ENCODE peak calls at places on chromosomes 5 and 9, in six cellular contexts. E is neuronal stem cell, F is H1, G is IMR-90, Q is mesenchymal stem cell, W is trophoblast cell. H is an unnamed sample.

GRCh38 chr9:106797299-106797698 is 65.7 kb upstream of the ZNF462 start:
- DNase-seq in E (no peak), F (no peak), G (no peak), Q (peak; percentile 32), W (no peak), H (no peak)

GRCh38 chr9:108850293-108850897 is 5.4 kb downstream of the ACTL7B start:
- DNase-seq in E (no peak), F (no peak), G (peak; percentile 14), Q (no peak), W (no peak), H (no peak)

GRCh38 chr5:155260798-155261197 is 247.2 kb downstream of the KIF4B start:
- DNase-seq in E (peak; percentile 26), F (peak; percentile 51), G (no peak), Q (no peak), W (no peak), H (peak; percentile 72)

GRCh38 chr9:38061326-38061947 is 7.6 kb downstream of the SHB start:
- DNase-seq in E (no peak), F (no peak), G (no peak), Q (no peak), W (no peak), H (no peak)

GRCh38 chr9:84775056-84775648 is 105.6 kb downstream of the NTRK2 start:
- DNase-seq in E (no peak), F (no peak), G (no peak), Q (no peak), W (no peak), H (no peak)

GRCh38 chr5:142403583-142403982 is 78.8 kb upstream of the SPRY4 start:
- DNase-seq in E (no peak), F (no peak), G (no peak), Q (no peak), W (peak; percentile 97), H (no peak)

GRCh38 chr9:103999375-104000062 is 94.6 kb upstream of the SMC2 start:
- DNase-seq in E (no peak), F (no peak), G (no peak), Q (no peak), W (no peak), H (no peak)

GRCh38 chr9:79623799-79624721 is 52.3 kb downstream of the TLE4 start:
- DNase-seq in E (no peak), F (no peak), G (no peak), Q (peak; percentile 18), W (no peak), H (no peak)

GRCh38 chr9:70113403-70114022 is 69.9 kb downstream of the MAMDC2 start:
- DNase-seq in E (peak; percentile 29), F (peak; percentile 65), G (peak; percentile 72), Q (peak; percentile 71), W (peak; percentile 69), H (peak; percentile 70)

GRCh38 chr9:113705306-113705937 is 170.7 kb upstream of the ZNF618 start:
- DNase-seq in E (no peak), F (no peak), G (no peak), Q (no peak), W (no peak), H (peak; percentile 8)

GRCh38 chr5:134937547-134937946 is 30.2 kb upstream of the CATSPER3 start:
- DNase-seq in E (no peak), F (no peak), G (no peak), Q (no peak), W (no peak), H (no peak)

GRCh38 chr5:169923988-169924387 is 56.3 kb downstream of the INSYN2B start:
- DNase-seq in E (no peak), F (no peak), G (no peak), Q (no peak), W (no peak), H (no peak)

GRCh38 chr5:62937661-62938558 is 359.3 kb downstream of the LRRC70 start:
- DNase-seq in E (no peak), F (no peak), G (peak; percentile 3), Q (peak; percentile 30), W (peak; percentile 18), H (no peak)

GRCh38 chr5:120604898-120605297 is 140.8 kb downstream of the PRR16 start:
- DNase-seq in E (no peak), F (no peak), G (peak; percentile 94), Q (peak; percentile 83), W (peak; percentile 95), H (no peak)

GRCh38 chr9:89378541-89378940 is 60.2 kb downstream of the SECISBP2 start:
- DNase-seq in E (no peak), F (no peak), G (no peak), Q (no peak), W (no peak), H (no peak)

GRCh38 chr5:149674686-149675085 is 55.4 kb upstream of the PPARGC1B start:
- DNase-seq in E (no peak), F (no peak), G (no peak), Q (no peak), W (no peak), H (no peak)

GRCh38 chr5:176440932-176441706 is 7.1 kb upstream of the FAF2 start:
- DNase-seq in E (no peak), F (no peak), G (peak; percentile 26), Q (peak; percentile 22), W (no peak), H (no peak)

GRCh38 chr9:96149881-96150280 is 152.1 kb downstream of the HSD17B3 start:
- DNase-seq in E (no peak), F (no peak), G (no peak), Q (no peak), W (no peak), H (no peak)

DNA sequence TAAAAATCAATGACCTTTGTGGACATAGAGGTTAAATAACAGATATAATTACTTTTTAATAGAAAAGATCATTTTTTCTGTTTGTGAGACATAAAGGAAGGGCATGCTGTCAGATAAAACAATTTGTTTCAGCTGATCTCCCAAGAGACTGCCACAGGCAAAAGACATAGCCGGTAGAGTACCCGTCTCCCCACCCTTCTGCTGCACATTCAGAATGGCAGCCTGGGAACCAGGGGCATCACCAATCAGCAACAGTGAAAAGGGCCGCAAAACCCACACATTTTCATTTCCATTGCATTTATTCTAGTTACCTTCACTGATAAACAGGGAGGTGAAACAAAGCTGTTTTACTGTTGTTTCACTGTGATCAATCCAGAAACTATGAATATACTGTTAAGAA is 357.7 kb downstream of the ARRDC3 start:
- DNase-seq in E (no peak), F (no peak), G (no peak), Q (no peak), W (no peak), H (no peak)
- H3K9ac ChIP-seq in E (no peak overlapping the region), F (no peak overlapping the region), G (no peak overlapping the region), Q (no peak overlapping the region), W (no peak overlapping the region), H (no peak overlapping the region)

DNA sequence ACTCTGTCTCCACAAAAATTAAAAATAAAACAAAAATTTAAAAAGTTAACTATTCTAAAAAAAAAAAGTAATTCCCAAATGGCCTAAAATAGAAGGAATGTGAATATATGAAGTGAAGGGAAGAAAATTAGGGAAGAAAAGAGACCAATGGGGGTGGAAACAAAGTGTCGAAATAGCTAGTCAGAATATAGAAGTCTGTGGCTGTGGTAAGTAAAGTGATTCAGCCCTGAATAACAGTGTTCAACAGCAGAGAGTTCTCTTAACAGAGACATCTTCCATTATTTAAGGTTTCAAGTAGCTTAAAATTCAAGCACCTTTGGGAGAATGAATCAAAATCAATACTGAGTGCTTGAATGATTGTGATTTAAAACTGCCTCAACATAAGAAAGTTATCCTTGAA is 51.7 kb downstream of the LPAR1 start:
- DNase-seq in E (no peak), F (no peak), G (peak; percentile 30), Q (no peak), W (no peak), H (no peak)
- H4K91ac ChIP-seq in E (no peak overlapping the region), F (no peak overlapping the region), G (no peak overlapping the region), Q (no peak overlapping the region), W (no peak overlapping the region), H (no peak overlapping the region)

GRCh38 chr5:43556857-43557593 is at the start of gene PAIP1:
- DNase-seq in E (peak; percentile 83), F (peak; percentile 87), G (peak; percentile 86), Q (peak; percentile 92), W (peak; percentile 94), H (peak; percentile 81)

GRCh38 chr5:43560128-43560527 is 3.3 kb upstream of the PAIP1 start:
- DNase-seq in E (no peak), F (no peak), G (peak; percentile 77), Q (peak; percentile 26), W (no peak), H (no peak)

GRCh38 chr5:43553381-43553780 is 3.5 kb downstream of the PAIP1 start:
- DNase-seq in E (no peak), F (no peak), G (peak; percentile 50), Q (peak; percentile 42), W (no peak), H (no peak)

GRCh38 chr5:43554497-43554896 is 2.4 kb downstream of the PAIP1 start:
- DNase-seq in E (no peak), F (no peak), G (no peak), Q (no peak), W (no peak), H (no peak)

DNA sequence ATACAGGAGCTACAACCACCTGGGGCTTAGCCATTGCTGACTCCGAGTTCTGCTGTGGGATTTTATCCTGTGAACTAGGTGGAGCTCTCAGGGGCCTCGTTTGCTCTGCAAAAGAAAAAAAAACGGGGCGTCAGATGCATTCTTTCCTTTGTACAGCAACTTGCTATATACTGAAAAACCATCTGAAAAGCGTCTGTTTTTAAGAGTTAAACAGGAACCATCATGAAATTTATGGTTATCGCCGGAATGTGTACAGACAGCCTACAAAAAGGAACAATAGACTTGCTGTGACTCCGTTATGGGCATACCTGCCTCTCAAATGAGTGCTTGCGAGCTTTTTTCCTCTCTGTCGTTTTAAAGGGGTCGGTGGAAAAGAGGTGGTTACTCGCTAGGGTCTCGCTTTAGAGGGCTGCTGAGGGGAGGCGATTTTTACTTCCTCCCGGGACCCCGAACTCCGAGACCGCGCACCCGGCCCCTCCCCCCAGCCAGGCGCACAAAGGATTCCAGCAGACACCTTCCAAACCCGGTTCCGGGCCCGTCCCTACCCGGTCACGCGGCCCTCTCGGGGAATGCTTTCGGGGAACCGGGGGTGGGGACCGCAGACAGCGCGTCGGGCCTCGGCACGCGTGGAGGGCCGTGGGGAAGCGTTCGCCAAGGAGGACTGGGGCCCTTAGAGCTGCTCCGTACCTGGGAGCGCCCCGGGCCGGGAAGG is 826 bp downstream of the PAIP1 start:
- DNase-seq in E (peak; percentile 41), F (peak; percentile 82), G (peak; percentile 16), Q (peak; percentile 58), W (peak; percentile 35), H (peak; percentile 68)
- H3K4ac ChIP-seq in E (no peak overlapping the region), F (peak overlapping the region; percentile 36), G (peak overlapping the region; percentile 85), Q (peak overlapping the region; percentile 19), W (peak overlapping the region; percentile 100), H (peak overlapping the region; percentile 99)

DNA sequence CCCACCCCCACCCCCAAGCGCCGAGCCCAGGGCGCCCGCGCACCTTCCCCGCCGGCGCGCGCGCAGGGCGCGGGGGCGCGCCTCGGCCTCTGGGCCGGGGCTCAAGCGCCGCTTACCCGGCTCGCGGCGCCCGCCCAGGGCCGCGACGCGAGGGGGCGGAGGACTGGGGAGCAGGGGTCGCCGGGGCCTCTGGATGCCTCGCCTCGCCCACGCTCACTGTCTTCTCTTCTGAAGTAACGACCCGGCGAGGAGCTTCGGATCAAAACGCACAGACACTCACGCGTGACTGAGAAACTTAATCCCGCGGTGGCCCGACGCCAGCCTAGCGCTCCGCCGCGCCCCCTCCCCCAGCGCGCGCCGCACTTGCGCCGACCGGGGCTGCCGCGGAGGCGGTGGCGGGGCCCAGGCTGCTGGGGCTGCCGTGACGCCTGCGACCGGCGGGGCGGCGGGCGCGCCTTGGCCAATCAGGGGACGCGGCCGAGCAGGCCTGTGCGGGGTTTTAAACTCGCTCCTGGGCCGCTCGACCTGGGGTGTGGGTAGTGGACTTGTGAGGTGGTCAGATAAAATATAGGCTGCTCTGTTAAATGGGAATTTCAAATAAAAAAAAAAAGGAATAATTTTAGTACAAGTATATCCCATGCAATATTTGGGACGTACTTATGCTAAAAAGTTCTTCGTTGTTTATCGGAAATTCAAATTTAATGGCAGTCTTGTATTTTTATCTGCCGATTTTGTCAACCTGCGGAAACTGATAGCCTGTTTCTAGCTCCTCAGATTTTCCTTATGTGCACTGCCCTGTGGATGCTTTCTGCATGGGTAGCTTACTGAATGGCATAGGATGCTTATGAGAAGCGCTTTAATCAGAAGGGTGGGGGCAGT is at the start of gene MPDZ:
- DNase-seq in E (peak; percentile 70), F (peak; percentile 79), G (peak; percentile 66), Q (peak; percentile 81), W (peak; percentile 61), H (peak; percentile 79)
- H3K9ac ChIP-seq in E (peak within 1 kb of the TSS; percentile 89), F (peak within 1 kb of the TSS; percentile 44), G (peak within 1 kb of the TSS; percentile 96), Q (peak within 1 kb of the TSS; percentile 96), W (peak within 1 kb of the TSS; percentile 93), H (peak within 1 kb of the TSS; percentile 80)

H was measured in H9.